ENCODE peak calls at places on chromosomes 4 and X, in four cellular contexts. One of them, this sample, is unnamed.

GRCh38 chr4:184267206-184267608 is 49.5 kb upstream of the ENPP6 start:
- DNase-seq in HepG2: no peak
- DNase-seq in WTC11: no peak
- DNase-seq in A549: no peak
- DNase-seq in this sample: no peak

GRCh38 chr4:26736621-26737020 is 124.0 kb upstream of the STIM2 start:
- DNase-seq in HepG2: no peak
- DNase-seq in WTC11: no peak
- DNase-seq in A549: no peak
- DNase-seq in this sample: no peak

GRCh38 chr4:16508968-16509367 is 282.7 kb upstream of the TAPT1 start:
- DNase-seq in HepG2: no peak
- DNase-seq in WTC11: no peak
- DNase-seq in A549: peak
- DNase-seq in this sample: peak

GRCh38 chrX:18394477-18394876 is 30.9 kb upstream of the CDKL5 start:
- DNase-seq in HepG2: no peak
- DNase-seq in WTC11: no peak
- DNase-seq in A549: no peak
- DNase-seq in this sample: no peak

GRCh38 chr4:133156096-133156495 is 7.0 kb downstream of the PCDH10 start:
- DNase-seq in HepG2: no peak
- DNase-seq in WTC11: no peak
- DNase-seq in A549: no peak
- DNase-seq in this sample: no peak

GRCh38 chr4:26131053-26131452 is 189.8 kb upstream of the RBPJ start:
- DNase-seq in HepG2: no peak
- DNase-seq in WTC11: no peak
- DNase-seq in A549: no peak
- DNase-seq in this sample: no peak

GRCh38 chr4:23902203-23902602 is 12.4 kb upstream of the PPARGC1A start:
- DNase-seq in HepG2: no peak
- DNase-seq in WTC11: peak
- DNase-seq in A549: no peak
- DNase-seq in this sample: no peak

GRCh38 chr4:130125468-130125867 is 1029.5 kb downstream of the C4orf33 start:
- DNase-seq in HepG2: no peak
- DNase-seq in WTC11: no peak
- DNase-seq in A549: no peak
- DNase-seq in this sample: no peak

GRCh38 chr4:73698217-73698616 is 42.2 kb upstream of the CXCL8 start:
- DNase-seq in HepG2: no peak
- DNase-seq in WTC11: no peak
- DNase-seq in A549: no peak
- DNase-seq in this sample: no peak

GRCh38 chrX:130715299-130715698 is 187.7 kb downstream of the ENOX2 start:
- DNase-seq in HepG2: no peak
- DNase-seq in WTC11: no peak
- DNase-seq in A549: no peak
- DNase-seq in this sample: no peak

GRCh38 chr4:113781439-113782040 is 20.0 kb upstream of the CAMK2D start:
- DNase-seq in HepG2: no peak
- DNase-seq in WTC11: no peak
- DNase-seq in A549: peak
- DNase-seq in this sample: peak

GRCh38 chrX:37847733-37848197 is 394 bp upstream of the DYNLT3 start:
- DNase-seq in HepG2: no peak
- DNase-seq in WTC11: no peak
- DNase-seq in A549: no peak
- DNase-seq in this sample: no peak

GRCh38 chr4:123018391-123018755 is 96.0 kb upstream of the NUDT6 start:
- DNase-seq in HepG2: no peak
- DNase-seq in WTC11: no peak
- DNase-seq in A549: no peak
- DNase-seq in this sample: no peak

GRCh38 chr4:54276633-54277426 is 47.7 kb downstream of the PDGFRA start:
- DNase-seq in HepG2: no peak
- DNase-seq in WTC11: peak
- DNase-seq in A549: no peak
- DNase-seq in this sample: no peak

GRCh38 chr4:103207673-103208072 is 9.5 kb upstream of the CENPE start:
- DNase-seq in HepG2: peak
- DNase-seq in WTC11: peak
- DNase-seq in A549: peak
- DNase-seq in this sample: peak

GRCh38 chr4:25107827-25108516 is 52.3 kb downstream of the SEPSECS start:
- DNase-seq in HepG2: peak
- DNase-seq in WTC11: no peak
- DNase-seq in A549: no peak
- DNase-seq in this sample: no peak

GRCh38 chr4:30208731-30209435 is 511.3 kb upstream of the PCDH7 start:
- DNase-seq in HepG2: no peak
- DNase-seq in WTC11: no peak
- DNase-seq in A549: peak
- DNase-seq in this sample: no peak

GRCh38 chr4:122450847-122451246 is 5.7 kb downstream of the IL2 start:
- DNase-seq in HepG2: peak
- DNase-seq in WTC11: peak
- DNase-seq in A549: peak
- DNase-seq in this sample: peak

GRCh38 chrX:148928803-148929202 is 428.4 kb downstream of the AFF2 start:
- DNase-seq in HepG2: no peak
- DNase-seq in WTC11: no peak
- DNase-seq in A549: no peak
- DNase-seq in this sample: no peak

GRCh38 chr4:84877051-84877833 is 89.2 kb downstream of the WDFY3 start:
- DNase-seq in HepG2: no peak
- DNase-seq in WTC11: no peak
- DNase-seq in A549: peak
- DNase-seq in this sample: no peak

GRCh38 chr4:167578906-167579305 is 344.6 kb upstream of the SPOCK3 start:
- DNase-seq in HepG2: no peak
- DNase-seq in WTC11: no peak
- DNase-seq in A549: no peak
- DNase-seq in this sample: no peak

GRCh38 chr4:106691749-106692148 is 323.2 kb upstream of the GIMD1 start:
- DNase-seq in HepG2: no peak
- DNase-seq in WTC11: no peak
- DNase-seq in A549: no peak
- DNase-seq in this sample: no peak

GRCh38 chrX:144275403-144275802 is 391.5 kb downstream of the UBE2NL start:
- DNase-seq in HepG2: no peak
- DNase-seq in WTC11: no peak
- DNase-seq in A549: no peak
- DNase-seq in this sample: no peak

GRCh38 chrX:33190016-33190415 is 21.3 kb downstream of the DMD start:
- DNase-seq in HepG2: no peak
- DNase-seq in WTC11: no peak
- DNase-seq in A549: no peak
- DNase-seq in this sample: no peak

GRCh38 chrX:47518105-47518504 is 35.1 kb upstream of the ZNF41 start:
- DNase-seq in HepG2: peak
- DNase-seq in WTC11: no peak
- DNase-seq in A549: no peak
- DNase-seq in this sample: no peak

GRCh38 chrX:46325312-46325877 is 219.8 kb downstream of the ZNF674 start:
- DNase-seq in HepG2: peak
- DNase-seq in WTC11: peak
- DNase-seq in A549: peak
- DNase-seq in this sample: no peak

GRCh38 chr4:138090145-138090917 is 151.8 kb downstream of the SLC7A11 start:
- DNase-seq in HepG2: peak
- DNase-seq in WTC11: peak
- DNase-seq in A549: peak
- DNase-seq in this sample: peak

GRCh38 chr4:169115897-169116254 is 105.8 kb upstream of the CBR4 start:
- DNase-seq in HepG2: no peak
- DNase-seq in WTC11: no peak
- DNase-seq in A549: peak
- DNase-seq in this sample: no peak

GRCh38 chrX:112643721-112644120 is 36.0 kb downstream of the LHFPL1 start:
- DNase-seq in HepG2: no peak
- DNase-seq in WTC11: no peak
- DNase-seq in A549: no peak
- DNase-seq in this sample: no peak

GRCh38 chr4:172011196-172011595 is 198.0 kb downstream of the GALNTL6 start:
- DNase-seq in HepG2: no peak
- DNase-seq in WTC11: no peak
- DNase-seq in A549: no peak
- DNase-seq in this sample: no peak

GRCh38 chr4:71732706-71733105 is 51.2 kb downstream of the GC start:
- DNase-seq in HepG2: peak
- DNase-seq in WTC11: no peak
- DNase-seq in A549: peak
- DNase-seq in this sample: peak

GRCh38 chr4:103019319-103020124 is at the start of gene SLC9B1:
- DNase-seq in HepG2: peak
- DNase-seq in WTC11: peak
- DNase-seq in A549: peak
- DNase-seq in this sample: peak

GRCh38 chr4:59571805-59572430 is 1628.2 kb upstream of the ADGRL3 start:
- DNase-seq in HepG2: no peak
- DNase-seq in WTC11: no peak
- DNase-seq in A549: no peak
- DNase-seq in this sample: no peak
- TF ChIP-seq HMGXB4 in HepG2: no peak
- TF ChIP-seq HMGXB4 in WTC11: no peak
- TF ChIP-seq HMGXB4 in A549: no peak
- TF ChIP-seq HMGXB4 in this sample: no peak

DNA sequence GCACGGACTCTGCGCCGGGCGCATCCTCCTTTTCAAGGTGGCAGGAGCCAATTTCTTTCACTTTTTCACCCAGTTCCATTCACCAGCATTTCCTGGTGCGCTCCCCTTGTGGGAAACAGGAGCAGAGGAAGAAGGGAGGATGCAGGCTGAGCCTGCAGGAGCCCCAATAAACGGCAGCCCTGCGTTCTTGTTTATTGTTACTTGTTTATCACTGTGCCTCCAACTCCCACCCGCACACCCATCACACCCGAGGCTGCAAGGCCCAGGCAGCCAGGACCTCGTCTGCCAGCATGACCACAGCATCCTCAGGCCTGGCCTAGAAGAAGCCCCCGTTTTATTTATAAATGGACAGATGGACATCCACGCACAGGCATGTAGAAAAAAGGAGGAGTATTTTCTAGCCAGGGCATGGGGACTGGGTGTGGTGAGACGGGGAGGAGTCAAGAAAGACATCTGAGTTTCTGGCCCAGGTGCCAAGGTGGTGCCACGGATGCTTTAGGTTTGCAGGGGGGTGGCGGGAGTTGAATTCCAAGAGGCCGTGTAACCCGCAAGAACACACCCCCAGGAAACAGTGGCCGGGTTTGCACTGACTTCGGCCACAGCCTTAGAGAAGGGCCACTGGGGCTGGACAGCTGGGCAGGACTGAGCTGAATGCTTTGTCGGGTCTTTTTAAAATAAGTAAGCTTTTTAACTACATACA is 51.7 kb downstream of the JAKMIP1 start:
- DNase-seq in HepG2: no peak
- DNase-seq in WTC11: no peak
- DNase-seq in A549: no peak
- DNase-seq in this sample: no peak
- TF ChIP-seq HMGXB4 in HepG2: no peak
- TF ChIP-seq HMGXB4 in WTC11: no peak
- TF ChIP-seq HMGXB4 in A549: no peak
- TF ChIP-seq HMGXB4 in this sample: no peak

GRCh38 chr4:124111922-124112321 is 600.6 kb downstream of the ANKRD50 start:
- DNase-seq in HepG2: peak
- DNase-seq in WTC11: no peak
- DNase-seq in A549: peak
- DNase-seq in this sample: peak
- TF ChIP-seq HMGXB4 in HepG2: no peak
- TF ChIP-seq HMGXB4 in WTC11: no peak
- TF ChIP-seq HMGXB4 in A549: no peak
- TF ChIP-seq HMGXB4 in this sample: no peak

GRCh38 chr4:139167774-139168444 is 9.1 kb downstream of the ELF2 start:
- DNase-seq in HepG2: peak
- DNase-seq in WTC11: no peak
- DNase-seq in A549: peak
- DNase-seq in this sample: no peak
- TF ChIP-seq HMGXB4 in HepG2: no peak
- TF ChIP-seq HMGXB4 in WTC11: no peak
- TF ChIP-seq HMGXB4 in A549: no peak
- TF ChIP-seq HMGXB4 in this sample: no peak

DNA sequence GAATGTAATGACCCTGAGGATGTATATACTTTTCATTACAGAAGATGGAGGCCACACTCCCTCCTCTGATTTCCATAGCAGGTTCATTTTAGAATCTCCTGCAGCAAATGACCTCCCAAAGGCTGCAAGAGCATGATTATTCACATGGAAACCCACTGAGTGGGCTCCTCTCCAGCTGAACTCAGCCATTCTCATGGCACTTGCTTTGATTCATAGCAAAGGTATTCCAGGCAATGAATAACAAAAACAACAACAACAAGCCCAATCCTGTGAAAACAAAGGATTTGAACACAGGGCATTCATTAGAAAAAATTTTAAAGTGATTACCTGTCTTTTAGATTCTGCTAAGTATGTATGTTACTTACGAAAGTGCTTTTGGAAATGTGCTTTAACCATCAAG is 894.0 kb upstream of the FRG1 start:
- DNase-seq in HepG2: no peak
- DNase-seq in WTC11: no peak
- DNase-seq in A549: no peak
- DNase-seq in this sample: no peak
- TF ChIP-seq HMGXB4 in HepG2: no peak
- TF ChIP-seq HMGXB4 in WTC11: no peak
- TF ChIP-seq HMGXB4 in A549: no peak
- TF ChIP-seq HMGXB4 in this sample: no peak

GRCh38 chr4:80407246-80407645 is 71.7 kb downstream of the CFAP299 start:
- DNase-seq in HepG2: no peak
- DNase-seq in WTC11: no peak
- DNase-seq in A549: no peak
- DNase-seq in this sample: no peak

GRCh38 chr4:80409798-80410197 is 74.3 kb downstream of the CFAP299 start:
- DNase-seq in HepG2: no peak
- DNase-seq in WTC11: no peak
- DNase-seq in A549: no peak
- DNase-seq in this sample: no peak

GRCh38 chr4:80417019-80417418 is 81.5 kb downstream of the CFAP299 start:
- DNase-seq in HepG2: no peak
- DNase-seq in WTC11: no peak
- DNase-seq in A549: no peak
- DNase-seq in this sample: no peak

GRCh38 chr4:80413096-80413495 is 77.6 kb downstream of the CFAP299 start:
- DNase-seq in HepG2: no peak
- DNase-seq in WTC11: no peak
- DNase-seq in A549: no peak
- DNase-seq in this sample: no peak

GRCh38 chr4:80412322-80412721 is 76.8 kb downstream of the CFAP299 start:
- DNase-seq in HepG2: no peak
- DNase-seq in WTC11: no peak
- DNase-seq in A549: no peak
- DNase-seq in this sample: no peak
- TF ChIP-seq HMGXB4 in HepG2: no peak
- TF ChIP-seq HMGXB4 in WTC11: no peak
- TF ChIP-seq HMGXB4 in A549: no peak
- TF ChIP-seq HMGXB4 in this sample: no peak

GRCh38 chr4:87056884-87057283 is 122.1 kb downstream of the AFF1 start:
- DNase-seq in HepG2: no peak
- DNase-seq in WTC11: no peak
- DNase-seq in A549: no peak
- DNase-seq in this sample: no peak
- TF ChIP-seq HMGXB4 in HepG2: no peak
- TF ChIP-seq HMGXB4 in WTC11: no peak
- TF ChIP-seq HMGXB4 in A549: no peak
- TF ChIP-seq HMGXB4 in this sample: no peak

This sample was measured in K562.